ENCODE peak calls at places on chromosomes 5 and 9, in five cellular contexts. L is A549, Z is Peyer's patch, E is right lobe of liver, N is cardiac muscle cell. Y is an unnamed sample.

GRCh38 chr5:151345808-151346478 is 1.4 kb downstream of the SLC36A2 start:
- DNase-seq in L (no peak), Z (no peak), E (no peak), N (no peak), Y (peak; percentile 71)

GRCh38 chr5:44932922-44933585 is 124.3 kb downstream of the MRPS30 start:
- DNase-seq in L (no peak), Z (no peak), E (no peak), N (no peak), Y (no peak)

GRCh38 chr9:90219548-90220118 is 423.0 kb downstream of the DIRAS2 start:
- DNase-seq in L (peak; percentile 28), Z (peak; percentile 71), E (no peak), N (peak; percentile 55), Y (no peak)

GRCh38 chr9:131620764-131621520 is 75.6 kb downstream of the PRRT1B start:
- DNase-seq in L (no peak), Z (no peak), E (no peak), N (no peak), Y (no peak)

GRCh38 chr5:657570-657969 is 35.6 kb downstream of the TPPP start:
- DNase-seq in L (no peak), Z (no peak), E (no peak), N (no peak), Y (no peak)

GRCh38 chr5:110150199-110150598 is 460.5 kb downstream of the MAN2A1 start:
- DNase-seq in L (no peak), Z (no peak), E (no peak), N (no peak), Y (no peak)

GRCh38 chr9:89361816-89362646 is 43.7 kb downstream of the SECISBP2 start:
- DNase-seq in L (no peak), Z (peak; percentile 33), E (peak; percentile 40), N (no peak), Y (no peak)

GRCh38 chr9:110526426-110526825 is 53.1 kb downstream of the SVEP1 start:
- DNase-seq in L (no peak), Z (no peak), E (no peak), N (no peak), Y (no peak)

GRCh38 chr9:34520505-34521385 is 2.0 kb downstream of the ENHO start:
- DNase-seq in L (no peak), Z (no peak), E (no peak), N (no peak), Y (no peak)

GRCh38 chr5:142753114-142753764 is 16.9 kb upstream of the ARHGAP26 start:
- DNase-seq in L (peak; percentile 17), Z (no peak), E (peak; percentile 51), N (no peak), Y (peak; percentile 58)

GRCh38 chr9:14652729-14653377 is 40.4 kb downstream of the ZDHHC21 start:
- DNase-seq in L (peak; percentile 31), Z (no peak), E (no peak), N (peak; percentile 44), Y (no peak)

GRCh38 chr9:117784996-117785395 is 80.8 kb downstream of the TLR4 start:
- DNase-seq in L (no peak), Z (no peak), E (no peak), N (no peak), Y (no peak)

GRCh38 chr5:168314735-168315411 is 23.4 kb downstream of the WWC1 start:
- DNase-seq in L (peak; percentile 98), Z (peak; percentile 91), E (peak; percentile 91), N (no peak), Y (no peak)

DNA sequence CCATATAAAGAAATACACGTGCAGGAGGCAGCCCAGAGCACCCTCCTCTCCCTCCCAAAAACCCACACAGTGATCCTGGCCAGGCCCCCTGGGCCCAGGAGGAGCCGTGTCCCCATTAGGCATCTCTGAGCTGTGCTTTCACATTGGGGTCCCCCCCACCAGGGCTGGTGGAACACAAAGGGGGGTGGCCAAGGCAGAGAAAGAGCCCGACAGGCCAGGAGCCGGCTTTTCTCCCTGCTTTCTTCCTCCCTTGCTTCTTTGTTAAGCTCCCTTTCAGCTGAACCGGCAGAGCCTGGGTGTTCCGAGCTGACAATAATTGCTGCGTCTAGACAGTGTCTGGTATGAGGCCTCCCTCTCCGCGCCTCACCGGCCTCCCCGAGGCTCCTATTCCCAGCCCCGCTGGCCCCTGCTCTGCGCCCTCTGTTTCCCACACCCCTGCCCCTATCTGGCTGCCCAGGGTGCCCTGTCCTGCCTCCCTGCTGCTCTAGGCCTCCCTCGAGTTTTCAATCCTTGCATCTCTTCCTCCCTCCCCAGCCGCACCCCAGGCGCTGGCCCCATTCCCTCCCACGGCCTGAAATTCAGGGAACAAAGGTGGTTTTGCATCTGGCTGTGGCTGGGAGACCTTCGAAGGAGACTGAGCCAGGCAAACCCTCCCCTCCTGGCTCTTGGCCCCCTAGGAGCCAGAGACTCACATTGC is 120.6 kb downstream of the C9orf50 start:
- DNase-seq in L (peak; percentile 49), Z (no peak), E (no peak), N (no peak), Y (no peak)
- H3K4me1 ChIP-seq in L (peaks cover 68% of the 10 kb centered on the region), Z (peaks cover 34% of the 10 kb centered on the region), E (no peaks in the 10 kb centered on the region), N (peaks cover 36% of the 10 kb centered on the region), Y (peaks cover 14% of the 10 kb centered on the region)

GRCh38 chr5:173765661-173766060 is 122.5 kb upstream of the CPEB4 start:
- DNase-seq in L (no peak), Z (no peak), E (no peak), N (no peak), Y (no peak)

GRCh38 chr5:173768891-173769290 is 119.3 kb upstream of the CPEB4 start:
- DNase-seq in L (no peak), Z (no peak), E (no peak), N (no peak), Y (no peak)

GRCh38 chr5:173768267-173768806 is 119.8 kb upstream of the CPEB4 start:
- DNase-seq in L (no peak), Z (no peak), E (no peak), N (no peak), Y (no peak)

GRCh38 chr5:173765030-173765644 is 123.0 kb upstream of the CPEB4 start:
- DNase-seq in L (no peak), Z (no peak), E (no peak), N (no peak), Y (no peak)

DNA sequence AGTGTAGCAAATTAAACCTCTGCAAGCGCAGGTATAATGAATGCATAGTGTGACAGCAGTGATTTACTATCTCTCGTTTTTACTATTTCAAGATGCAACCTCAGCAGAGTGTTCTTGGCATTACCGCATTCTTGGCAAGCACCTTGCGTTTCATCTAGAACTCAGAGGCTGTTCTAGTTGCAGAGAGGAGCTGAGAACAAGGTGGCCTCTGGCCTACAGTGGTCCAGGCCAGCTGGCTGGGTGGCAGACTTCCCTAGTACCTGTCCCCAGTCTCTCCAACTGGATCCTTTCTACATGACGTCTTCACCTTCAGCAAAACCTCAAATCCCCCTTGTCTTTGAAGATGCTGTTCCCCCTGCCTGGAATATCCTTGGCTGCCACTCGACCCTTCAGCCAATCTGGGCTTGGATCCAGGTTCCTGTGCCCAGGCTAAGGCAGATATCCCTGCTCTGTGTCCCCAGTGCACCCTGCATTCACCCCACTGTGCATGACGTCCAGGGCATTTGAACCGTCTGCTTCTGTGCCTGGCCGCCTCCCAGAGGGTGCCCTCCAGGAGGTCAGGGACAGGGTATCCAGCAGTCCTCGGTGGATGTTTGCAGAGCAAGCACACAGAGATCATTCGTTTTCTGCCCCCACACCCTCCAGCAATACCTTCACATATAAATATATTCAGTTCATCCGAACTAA is 120.4 kb upstream of the CPEB4 start:
- DNase-seq in L (peak; percentile 35), Z (no peak), E (peak; percentile 95), N (no peak), Y (peak; percentile 84)
- H3K27ac ChIP-seq in L (peak overlapping the region; percentile 93), Z (peak overlapping the region; percentile 94), E (no peak overlapping the region), N (no peak overlapping the region), Y (peak overlapping the region; percentile 86)

GRCh38 chr9:99336005-99336404 is 113.9 kb downstream of the SEC61B start:
- DNase-seq in L (no peak), Z (no peak), E (no peak), N (no peak), Y (no peak)

GRCh38 chr9:99336531-99336930 is 114.4 kb downstream of the SEC61B start:
- DNase-seq in L (no peak), Z (no peak), E (no peak), N (no peak), Y (no peak)

GRCh38 chr9:99335280-99335679 is 113.2 kb downstream of the SEC61B start:
- DNase-seq in L (no peak), Z (no peak), E (no peak), N (no peak), Y (no peak)

GRCh38 chr9:99341686-99342085 is 119.6 kb downstream of the SEC61B start:
- DNase-seq in L (no peak), Z (no peak), E (no peak), N (no peak), Y (no peak)

DNA sequence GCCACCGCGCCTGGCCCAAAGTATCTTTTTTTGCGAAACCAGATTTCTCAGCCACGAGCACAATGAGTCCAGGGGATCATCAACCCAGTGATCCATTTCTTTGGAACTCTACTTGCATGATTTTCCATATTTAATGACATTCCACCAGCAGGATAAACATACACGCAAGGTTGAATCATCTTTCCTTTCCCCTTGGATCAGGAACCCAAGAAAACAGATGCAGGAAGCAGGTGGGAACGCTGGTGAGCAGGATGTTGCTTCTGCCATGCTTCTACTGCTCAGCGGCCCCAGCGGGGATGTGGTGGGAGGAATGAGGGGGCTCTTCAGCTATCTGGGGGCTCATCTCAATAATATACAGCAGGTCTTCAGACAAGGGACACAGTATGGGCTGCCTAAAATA is 118.2 kb downstream of the SEC61B start:
- DNase-seq in L (no peak), Z (no peak), E (no peak), N (no peak), Y (no peak)
- TF ChIP-seq CTCF in L (no peak), Z (no peak), E (no peak), N (no peak), Y (no peak)

DNA sequence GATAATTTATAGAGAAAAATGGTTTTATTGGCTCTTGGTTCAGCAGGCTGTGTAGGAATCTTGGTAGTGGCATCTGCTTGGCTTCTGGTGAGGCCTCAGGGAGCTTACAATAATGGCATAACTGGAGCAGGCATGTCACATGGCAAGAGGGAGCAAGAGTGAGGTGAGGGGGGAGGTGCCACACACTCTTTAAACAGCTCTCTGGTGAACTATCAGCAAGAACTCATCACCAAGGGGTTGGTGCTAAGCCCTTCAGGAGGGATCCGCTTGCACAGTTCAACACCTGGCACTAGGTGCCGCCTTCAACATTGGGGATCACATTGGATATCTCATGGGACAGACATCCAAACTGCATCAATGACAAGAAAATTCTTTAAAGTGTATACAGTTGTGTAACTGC is 10.5 kb downstream of the GPBP1 start:
- DNase-seq in L (peak; percentile 26), Z (no peak), E (no peak), N (no peak), Y (no peak)
- H3K4me1 ChIP-seq in L (peaks cover 16% of the 10 kb centered on the region), Z (peaks cover 73% of the 10 kb centered on the region), E (no peaks in the 10 kb centered on the region), N (peaks cover 15% of the 10 kb centered on the region), Y (peaks cover 52% of the 10 kb centered on the region)

DNA sequence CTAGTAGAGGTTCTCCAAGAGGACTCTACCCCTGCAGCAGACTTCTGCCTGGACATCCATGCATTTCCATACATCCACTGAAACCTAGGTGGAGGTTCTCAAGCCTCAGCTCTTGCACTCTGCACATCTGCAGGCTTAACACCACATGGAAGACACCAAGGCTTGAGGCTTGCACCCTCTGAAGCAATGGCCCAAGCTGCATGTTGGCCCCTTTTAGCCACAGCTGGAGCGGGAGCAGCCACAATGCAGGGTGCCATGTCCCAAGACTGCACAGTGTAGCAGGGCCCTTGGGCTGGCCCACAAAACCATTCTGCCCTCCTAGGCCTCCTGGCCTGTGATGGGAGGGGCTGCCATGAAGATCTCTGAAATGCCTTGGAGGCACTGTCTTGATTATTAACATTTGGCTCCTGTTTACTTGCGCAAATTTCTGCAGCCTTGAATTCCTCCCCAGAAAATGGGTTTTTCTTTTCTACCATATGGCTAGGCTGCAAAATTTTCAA is 123.2 kb upstream of the VCAN start:
- DNase-seq in L (no peak), Z (no peak), E (no peak), N (no peak), Y (no peak)
- H3K27ac ChIP-seq in L (no peak overlapping the region), Z (no peak overlapping the region), E (no peak overlapping the region), N (no peak overlapping the region), Y (no peak overlapping the region)

Y was measured in psoas muscle.